ENCODE peak calls at places on chromosomes 6 and 20, in four cellular contexts. O is H1, E is IMR-90, A is H9. S is an unnamed sample. For H3K9me3 and H3K4me1, the result is how much of the 10 kb centered on the place peaks cover.

GRCh38 chr6:78670802-78671201 is 196.5 kb upstream of the IRAK1BP1 start:
- DNase-seq in E (no peak), A (no peak), O (no peak), S (no peak)

GRCh38 chr20:60294627-60295026 is 336.4 kb downstream of the CDH26 start:
- DNase-seq in E (no peak), O (no peak), A (no peak), S (no peak)

GRCh38 chr20:53706511-53707031 is 112.9 kb upstream of the ZNF217 start:
- DNase-seq in O (no peak), E (peak), A (no peak), S (no peak)

GRCh38 chr6:3825331-3825831 is 23.8 kb upstream of the FAM50B start:
- DNase-seq in O (peak), A (peak), E (peak), S (no peak)

GRCh38 chr20:17636523-17637412 is 45.3 kb downstream of the RRBP1 start:
- DNase-seq in O (no peak), A (peak), E (no peak), S (peak)

GRCh38 chr6:135815216-135815615 is 36.3 kb upstream of the PDE7B start:
- DNase-seq in A (no peak), E (no peak), O (no peak), S (no peak)

GRCh38 chr6:152508477-152508876 is 128.7 kb downstream of the SYNE1 start:
- DNase-seq in A (no peak), E (no peak), O (no peak), S (no peak)

GRCh38 chr6:52937908-52938307 is 28.4 kb upstream of the GSTA3 start:
- DNase-seq in O (no peak), A (no peak), E (no peak), S (no peak)

GRCh38 chr6:42197574-42198362 is 3.0 kb upstream of the GUCA1B start:
- DNase-seq in A (no peak), O (no peak), E (peak), S (no peak)

GRCh38 chr20:63161176-63161651 is 54.7 kb downstream of the YTHDF1 start:
- DNase-seq in O (no peak), A (no peak), E (no peak), S (no peak)

GRCh38 chr6:137497722-137498463 is 3.7 kb upstream of the OLIG3 start:
- DNase-seq in A (peak), E (no peak), O (peak), S (peak)

GRCh38 chr6:115766745-115767462 is 293.8 kb downstream of the FRK start:
- DNase-seq in A (no peak), E (no peak), O (no peak), S (peak)

GRCh38 chr6:100175814-100176275 is 181.8 kb upstream of the MCHR2 start:
- DNase-seq in A (no peak), O (no peak), E (peak), S (no peak)

GRCh38 chr6:9623985-9624384 is 790.9 kb downstream of the TFAP2A start:
- DNase-seq in E (peak), A (no peak), O (no peak), S (no peak)

GRCh38 chr6:67888886-67889681 is 746.0 kb upstream of the ADGRB3 start:
- DNase-seq in O (no peak), E (no peak), A (no peak), S (no peak)

GRCh38 chr20:17511401-17511800 is 19.8 kb downstream of the BFSP1 start:
- DNase-seq in O (no peak), E (no peak), A (no peak), S (no peak)

GRCh38 chr20:50294164-50295088 is 103.8 kb downstream of the CEBPB start:
- DNase-seq in E (no peak), O (no peak), A (peak), S (no peak)

GRCh38 chr20:36541227-36542018 is at the start of gene MYL9:
- DNase-seq in O (peak), E (peak), A (peak), S (peak)

GRCh38 chr20:1225729-1226313 is at the start of gene RAD21L1:
- DNase-seq in A (peak), E (peak), O (peak), S (peak)

GRCh38 chr6:80489911-80490635 is 383.6 kb downstream of the BCKDHB start:
- DNase-seq in O (no peak), E (no peak), A (no peak), S (no peak)

GRCh38 chr6:106184629-106185028 is 98.5 kb downstream of the PRDM1 start:
- DNase-seq in E (peak), O (no peak), A (no peak), S (no peak)

GRCh38 chr6:163355471-163355991 is 59.0 kb upstream of the QKI start:
- DNase-seq in A (no peak), E (peak), O (no peak), S (no peak)

GRCh38 chr6:75353644-75354043 is 69.1 kb upstream of the TMEM30A start:
- DNase-seq in E (no peak), A (no peak), O (no peak), S (no peak)

GRCh38 chr6:31586013-31586412 is at the start of gene LST1:
- DNase-seq in A (no peak), E (no peak), O (no peak), S (no peak)

GRCh38 chr6:15444881-15445280 is 199.0 kb downstream of the JARID2 start:
- DNase-seq in E (no peak), A (no peak), O (no peak), S (no peak)

GRCh38 chr6:79421001-79421411 is 116.2 kb downstream of the LCA5 start:
- DNase-seq in O (no peak), A (no peak), E (peak), S (no peak)

GRCh38 chr6:88349511-88349910 is 183.4 kb upstream of the CNR1 start:
- DNase-seq in O (no peak), A (no peak), E (no peak), S (no peak)

DNA sequence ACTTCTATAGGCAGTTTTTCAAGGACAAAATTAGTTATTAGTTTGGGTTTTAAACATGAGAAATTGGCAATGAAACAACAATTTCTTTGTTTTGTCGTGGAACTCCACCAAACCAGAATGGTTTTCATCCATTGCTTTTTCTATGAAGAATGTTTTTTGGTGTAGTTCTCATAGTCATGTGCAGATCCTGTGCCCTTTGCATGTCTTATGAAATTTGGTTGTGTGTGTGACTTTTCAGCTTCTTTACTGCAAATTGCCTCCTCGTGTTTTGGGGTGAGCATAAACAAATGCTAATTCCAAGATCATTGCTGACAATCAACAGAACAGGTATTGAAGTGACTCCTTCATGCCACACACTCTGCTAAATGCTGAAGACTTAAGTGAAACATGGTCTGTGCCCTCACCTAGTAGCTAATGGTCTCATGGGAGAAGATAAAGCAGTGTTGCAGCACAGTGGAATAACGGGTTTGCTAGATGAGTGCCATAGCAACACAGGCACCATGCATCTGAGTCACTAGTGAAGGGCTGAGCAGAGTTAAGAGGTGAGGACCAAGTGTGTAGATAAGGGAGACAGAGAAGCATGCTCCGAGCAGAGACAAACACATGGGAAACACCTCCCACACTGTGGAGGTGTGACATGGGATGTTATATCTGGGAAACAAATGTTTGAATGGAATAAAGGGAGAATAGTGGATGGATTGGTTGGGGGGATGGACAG is 120.0 kb downstream of the SLC16A10 start:
- DNase-seq in E (peak), O (no peak), A (no peak), S (no peak)
- H3K23ac ChIP-seq in E (no peak), O (no peak), A (peak), S (no peak)

DNA sequence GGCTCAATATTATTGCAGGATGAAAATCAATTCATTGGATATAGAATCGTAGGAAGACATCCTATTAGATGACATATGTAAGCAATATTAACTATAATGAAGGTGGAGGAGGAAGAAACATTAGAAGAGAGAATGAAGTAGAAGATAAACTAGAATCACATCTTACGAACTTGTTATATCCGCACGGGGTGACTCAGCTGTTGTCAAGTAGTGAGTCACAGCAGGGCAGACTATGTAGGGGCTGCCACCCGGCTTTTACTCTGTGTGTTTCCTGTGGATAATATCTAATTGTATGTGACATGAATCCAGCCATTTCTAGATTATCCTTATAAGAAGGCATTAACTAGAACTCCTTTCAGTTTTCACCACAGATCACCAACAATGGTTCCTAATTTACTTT is 520.2 kb downstream of the DOK5 start:
- DNase-seq in O (no peak), E (no peak), A (no peak), S (no peak)
- H3K9me3 ChIP-seq in O (under half), E (under half), A (under half), S (under half)

GRCh38 chr6:28053584-28053983 is 26.8 kb upstream of the ZNF165 start:
- DNase-seq in A (no peak), O (no peak), E (no peak), S (no peak)
- H3K4me1 ChIP-seq in A (under half), O (under half), E (under half), S (under half)

GRCh38 chr6:150249261-150249660 is 106.4 kb downstream of the PPP1R14C start:
- DNase-seq in O (no peak), A (no peak), E (no peak), S (no peak)
- H3K23ac ChIP-seq in O (no peak), A (no peak), E (no peak), S (no peak)

GRCh38 chr20:51679254-51679921 is 88.8 kb downstream of the ATP9A start:
- DNase-seq in O (no peak), A (no peak), E (no peak), S (no peak)
- H3K9me3 ChIP-seq in O (under half), A (under half), E (under half), S (under half)

GRCh38 chr6:2225422-2226392 is 19.7 kb downstream of the GMDS start:
- DNase-seq in E (no peak), O (no peak), A (no peak), S (no peak)

GRCh38 chr6:2228392-2228791 is 17.0 kb downstream of the GMDS start:
- DNase-seq in A (no peak), O (no peak), E (no peak), S (no peak)

GRCh38 chr6:2229039-2229438 is 16.4 kb downstream of the GMDS start:
- DNase-seq in A (no peak), E (no peak), O (no peak), S (no peak)

GRCh38 chr6:2224847-2225382 is 20.5 kb downstream of the GMDS start:
- DNase-seq in A (no peak), E (no peak), O (no peak), S (no peak)

DNA sequence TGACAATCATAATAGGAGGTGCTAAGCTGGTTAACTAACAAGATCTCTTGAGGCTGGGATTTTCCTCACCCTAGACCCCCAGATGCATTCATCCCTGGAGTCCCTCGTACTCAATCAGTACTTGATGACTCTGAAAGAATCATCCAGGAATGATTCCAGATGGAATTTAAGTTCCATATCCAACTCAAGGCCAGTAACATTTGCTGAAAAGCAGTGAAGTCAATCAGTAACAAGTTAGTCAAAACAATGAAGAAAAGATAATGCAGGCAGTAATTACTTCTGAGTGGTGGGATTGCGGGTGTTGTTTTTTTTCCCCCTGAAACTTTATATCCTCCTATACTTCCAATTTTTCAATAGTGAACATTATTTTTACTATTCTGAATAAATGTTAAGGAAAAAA is 18.6 kb downstream of the GMDS start:
- DNase-seq in A (no peak), O (no peak), E (no peak), S (no peak)
- H3K4me1 ChIP-seq in A (under half), O (under half), E (under half), S (under half)

DNA sequence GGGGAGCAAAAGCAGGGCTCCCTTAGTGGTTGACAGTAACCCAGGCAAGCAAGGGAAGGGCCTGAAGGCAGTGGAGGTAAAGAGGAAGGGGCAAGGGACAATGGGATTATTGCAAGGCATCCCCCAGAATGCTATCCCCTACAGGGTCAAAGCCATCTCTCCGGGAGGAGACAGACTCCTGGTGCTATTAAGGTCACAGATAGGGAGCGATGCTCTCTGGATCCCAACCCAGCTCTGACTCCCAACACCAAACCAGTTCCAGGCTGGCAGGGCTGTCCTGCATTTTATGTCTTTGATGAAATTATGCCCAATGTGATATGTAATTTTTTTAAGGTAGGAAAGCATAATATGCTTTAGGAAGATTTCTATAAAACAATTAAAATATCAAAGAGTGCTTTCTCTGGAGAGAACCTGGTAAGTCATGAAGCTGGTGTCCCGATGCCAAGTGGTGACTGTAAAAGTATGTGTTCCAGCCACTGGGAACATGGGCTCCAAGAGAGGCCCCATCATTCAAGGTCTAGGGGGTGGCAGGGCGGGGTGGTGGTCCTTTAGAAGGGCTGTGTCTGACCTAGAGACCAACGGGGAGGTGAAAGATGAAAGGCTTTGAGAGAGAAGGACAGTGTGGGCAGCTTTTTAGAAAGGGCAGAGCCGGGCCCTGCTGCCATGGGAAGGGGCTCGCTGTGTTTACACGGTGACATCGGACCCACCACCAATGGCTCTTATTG is 276.5 kb downstream of the CDC5L start:
- DNase-seq in A (peak), O (no peak), E (no peak), S (no peak)
- H3K23ac ChIP-seq in A (no peak), O (no peak), E (no peak), S (no peak)

GRCh38 chr20:44598413-44599290 is 16.3 kb downstream of the PKIG start:
- DNase-seq in E (no peak), A (no peak), O (no peak), S (no peak)

GRCh38 chr20:44600758-44601562 is 18.6 kb downstream of the PKIG start:
- DNase-seq in O (no peak), E (peak), A (no peak), S (no peak)

GRCh38 chr20:44600301-44600700 is 17.9 kb downstream of the PKIG start:
- DNase-seq in A (no peak), O (no peak), E (no peak), S (no peak)

GRCh38 chr20:44597930-44598329 is 15.6 kb downstream of the PKIG start:
- DNase-seq in E (no peak), A (no peak), O (no peak), S (no peak)

DNA sequence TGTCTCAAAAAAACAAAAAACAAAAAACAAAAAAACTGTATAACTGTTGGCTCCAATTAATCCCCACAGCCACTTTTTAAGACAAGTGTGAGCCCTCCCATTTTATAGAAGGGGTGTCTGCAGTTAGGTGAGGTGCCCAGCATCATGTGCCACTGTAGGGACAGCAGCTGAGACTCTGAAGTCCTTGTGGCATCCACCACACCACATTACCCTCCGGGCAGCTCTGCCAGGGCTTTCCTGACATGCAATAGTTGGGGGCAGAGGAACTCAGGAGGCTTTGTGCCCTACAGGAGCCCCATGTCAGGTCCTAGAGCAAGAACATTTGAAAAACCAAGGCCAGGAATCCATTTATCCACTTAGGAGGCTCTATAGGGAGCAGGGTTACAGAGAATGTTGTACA is 17.3 kb downstream of the PKIG start:
- DNase-seq in O (no peak), A (no peak), E (no peak), S (no peak)
- H3K9me3 ChIP-seq in O (under half), A (under half), E (under half), S (under half)

GRCh38 chr20:21573259-21573658 is 59.4 kb upstream of the NKX2-2 start:
- DNase-seq in E (no peak), O (no peak), A (no peak), S (no peak)
- H3K4me1 ChIP-seq in E (under half), O (under half), A (under half), S (under half)